ENCODE peak calls at places on chromosomes 11 and 22, in six cellular contexts. R, G, Z, S, X and A are unnamed samples.

GRCh38 chr11:46413755-46414465 is 22.3 kb upstream of the CHRM4 start:
- DNase-seq in R (no peak), G (no peak), Z (no peak), S (no peak), X (no peak), A (no peak)

GRCh38 chr22:43440103-43440387 is 28.2 kb downstream of the MPPED1 start:
- DNase-seq in R (no peak), G (no peak), Z (no peak), S (no peak), X (no peak), A (no peak)

GRCh38 chr11:122215244-122215992 is 99.4 kb upstream of the BLID start:
- DNase-seq in R (peak), G (peak), Z (peak), S (peak), X (peak), A (peak)

GRCh38 chr11:68927280-68928107 is 23.8 kb downstream of the IGHMBP2 start:
- DNase-seq in R (no peak), G (peak), Z (no peak), S (peak), X (no peak), A (no peak)

GRCh38 chr22:49460662-49461371 is 366.9 kb downstream of the BRD1 start:
- DNase-seq in R (no peak), G (no peak), Z (no peak), S (no peak), X (no peak), A (no peak)

GRCh38 chr11:27395556-27396258 is 32.7 kb upstream of the CCDC34 start:
- DNase-seq in R (no peak), G (no peak), Z (no peak), S (no peak), X (no peak), A (no peak)

GRCh38 chr22:20131856-20132685 is 467 bp downstream of the ZDHHC8 start:
- DNase-seq in R (no peak), G (no peak), Z (peak), S (no peak), X (peak), A (no peak)

GRCh38 chr11:34408580-34409172 is 30.1 kb upstream of the CAT start:
- DNase-seq in R (no peak), G (no peak), Z (no peak), S (no peak), X (no peak), A (peak)

GRCh38 chr22:17601031-17601430 is 27.5 kb downstream of the ATP6V1E1 start:
- DNase-seq in R (no peak), G (no peak), Z (no peak), S (no peak), X (no peak), A (no peak)

GRCh38 chr11:68146010-68146540 is 24.9 kb upstream of the CHKA start:
- DNase-seq in R (no peak), G (no peak), Z (no peak), S (no peak), X (peak), A (no peak)

GRCh38 chr22:17501679-17502285 is 61.5 kb upstream of the SLC25A18 start:
- DNase-seq in R (peak), G (peak), Z (peak), S (peak), X (no peak), A (peak)

GRCh38 chr11:134511255-134511654 is 99.2 kb upstream of the B3GAT1 start:
- DNase-seq in R (no peak), G (no peak), Z (no peak), S (no peak), X (no peak), A (no peak)

GRCh38 chr22:37353839-37354238 is 71.5 kb downstream of the CYTH4 start:
- DNase-seq in R (no peak), G (no peak), Z (no peak), S (no peak), X (no peak), A (no peak)

GRCh38 chr11:3894128-3894731 is 38.8 kb downstream of the STIM1 start:
- DNase-seq in R (no peak), G (peak), Z (no peak), S (peak), X (peak), A (no peak)

GRCh38 chr22:18056161-18056666 is 21.6 kb upstream of the PEX26 start:
- DNase-seq in R (peak), G (peak), Z (no peak), S (peak), X (no peak), A (peak)

GRCh38 chr11:65308281-65308891 is 6.3 kb upstream of the CDC42EP2 start:
- DNase-seq in R (no peak), G (no peak), Z (no peak), S (no peak), X (peak), A (no peak)

GRCh38 chr11:74086242-74086884 is 77.5 kb upstream of the UCP3 start:
- DNase-seq in R (no peak), G (no peak), Z (no peak), S (no peak), X (no peak), A (no peak)

GRCh38 chr22:49770454-49771265 is 57.0 kb downstream of the BRD1 start:
- DNase-seq in R (peak), G (no peak), Z (no peak), S (no peak), X (peak), A (no peak)

GRCh38 chr11:1939006-1939626 is 8.0 kb upstream of the MRPL23 start:
- DNase-seq in R (peak), G (no peak), Z (peak), S (no peak), X (no peak), A (no peak)

GRCh38 chr22:47567126-47567730 is 804.8 kb downstream of the TBC1D22A start:
- DNase-seq in R (no peak), G (no peak), Z (no peak), S (no peak), X (no peak), A (no peak)

GRCh38 chr11:104968365-104968855 is at the start of gene CASP4:
- DNase-seq in R (no peak), G (peak), Z (no peak), S (peak), X (no peak), A (peak)

GRCh38 chr11:83982825-83983224 is 696.7 kb upstream of the CCDC90B start:
- DNase-seq in R (no peak), G (no peak), Z (no peak), S (no peak), X (no peak), A (no peak)

GRCh38 chr22:25021976-25022711 is 69.6 kb downstream of the KIAA1671 start:
- DNase-seq in R (no peak), G (no peak), Z (no peak), S (no peak), X (peak), A (no peak)

GRCh38 chr22:44809456-44809855 is 57.1 kb downstream of the ARHGAP8 start:
- DNase-seq in R (no peak), G (no peak), Z (no peak), S (no peak), X (peak), A (no peak)

GRCh38 chr11:92225206-92225562 is 566 bp downstream of the FAT3 start:
- DNase-seq in R (peak), G (no peak), Z (peak), S (peak), X (no peak), A (no peak)

GRCh38 chr22:36461665-36462474 is 19.6 kb downstream of the TXN2 start:
- DNase-seq in R (peak), G (no peak), Z (peak), S (no peak), X (peak), A (no peak)

GRCh38 chr11:15258433-15259350 is 144.0 kb downstream of the INSC start:
- DNase-seq in R (no peak), G (peak), Z (peak), S (no peak), X (no peak), A (no peak)

GRCh38 chr22:36790648-36791047 is 14.7 kb upstream of the IFT27 start:
- DNase-seq in R (no peak), G (no peak), Z (no peak), S (peak), X (no peak), A (no peak)

GRCh38 chr11:103628121-103628520 is 408.3 kb upstream of the DDI1 start:
- DNase-seq in R (no peak), G (no peak), Z (no peak), S (no peak), X (no peak), A (no peak)

GRCh38 chr22:29907753-29908515 is 25.0 kb downstream of the MTMR3 start:
- DNase-seq in R (peak), G (no peak), Z (peak), S (no peak), X (peak), A (no peak)

GRCh38 chr11:82315093-82315492 is 418.6 kb downstream of the FAM181B start:
- DNase-seq in R (peak), G (peak), Z (peak), S (no peak), X (no peak), A (no peak)

GRCh38 chr11:118918128-118918685 is 7.5 kb downstream of the BCL9L start:
- DNase-seq in R (peak), G (no peak), Z (no peak), S (no peak), X (peak), A (no peak)

GRCh38 chr11:114059278-114059983 is at the start of gene ZBTB16:
- DNase-seq in R (peak), G (no peak), Z (peak), S (no peak), X (peak), A (no peak)

GRCh38 chr11:96161271-96162089 is 181.5 kb downstream of the MAML2 start:
- DNase-seq in R (no peak), G (no peak), Z (no peak), S (no peak), X (no peak), A (no peak)

GRCh38 chr11:45354976-45355705 is 69.0 kb upstream of the SYT13 start:
- DNase-seq in R (peak), G (peak), Z (peak), S (peak), X (peak), A (peak)

GRCh38 chr11:9379046-9379445 is 5.4 kb upstream of the IPO7 start:
- DNase-seq in R (no peak), G (no peak), Z (no peak), S (no peak), X (no peak), A (no peak)

GRCh38 chr11:14587203-14587602 is 56.4 kb upstream of the PDE3B start:
- DNase-seq in R (no peak), G (no peak), Z (no peak), S (no peak), X (no peak), A (no peak)

GRCh38 chr11:30365793-30366517 is 43.1 kb downstream of the ARL14EP start:
- DNase-seq in R (no peak), G (no peak), Z (no peak), S (no peak), X (no peak), A (no peak)